ENCODE peak calls at places on chromosomes 7 and 10, in seven cellular contexts. B, Z, S, T, H, G and F are unnamed samples.

GRCh38 chr10:15813415-15813814 is 46.9 kb downstream of the MINDY3 start:
- DNase-seq in B (peak), Z (no peak), S (no peak), T (no peak), H (no peak), G (no peak), F (no peak)

GRCh38 chr7:90834771-90835170 is 238.7 kb downstream of the CDK14 start:
- DNase-seq in B (no peak), Z (no peak), S (no peak), T (no peak), H (no peak), G (no peak), F (no peak)

GRCh38 chr7:30800785-30801252 is 29.6 kb downstream of the MINDY4 start:
- DNase-seq in B (peak), Z (no peak), S (peak), T (peak), H (no peak), G (peak), F (peak)

GRCh38 chr7:111408726-111409125 is 153.6 kb downstream of the IMMP2L start:
- DNase-seq in B (no peak), Z (no peak), S (no peak), T (no peak), H (no peak), G (no peak), F (no peak)

GRCh38 chr10:13922591-13922990 is 335.8 kb downstream of the PRPF18 start:
- DNase-seq in B (peak), Z (no peak), S (no peak), T (no peak), H (no peak), G (no peak), F (no peak)

GRCh38 chr7:158067219-158067930 is 520.2 kb downstream of the PTPRN2 start:
- DNase-seq in B (no peak), Z (no peak), S (no peak), T (no peak), H (peak), G (no peak), F (no peak)

GRCh38 chr7:47734949-47735291 is 153.0 kb upstream of the TNS3 start:
- DNase-seq in B (peak), Z (no peak), S (no peak), T (no peak), H (no peak), G (no peak), F (no peak)

GRCh38 chr7:74573499-74573898 is 84.0 kb upstream of the GTF2I start:
- DNase-seq in B (no peak), Z (no peak), S (no peak), T (no peak), H (no peak), G (no peak), F (no peak)

GRCh38 chr10:117545141-117546019 is 2.8 kb downstream of the EMX2 start:
- DNase-seq in B (no peak), Z (no peak), S (peak), T (no peak), H (no peak), G (no peak), F (no peak)

GRCh38 chr10:25820496-25821415 is 113.3 kb upstream of the MYO3A start:
- DNase-seq in B (no peak), Z (no peak), S (no peak), T (no peak), H (no peak), G (no peak), F (peak)

GRCh38 chr10:35041502-35041879 is 48.6 kb downstream of the CUL2 start:
- DNase-seq in B (no peak), Z (no peak), S (no peak), T (no peak), H (peak), G (no peak), F (no peak)

GRCh38 chr10:78319371-78319770 is 285.7 kb downstream of the RPS24 start:
- DNase-seq in B (no peak), Z (no peak), S (no peak), T (no peak), H (no peak), G (no peak), F (no peak)

GRCh38 chr7:16657656-16658279 is 11.8 kb downstream of the BZW2 start:
- DNase-seq in B (peak), Z (no peak), S (no peak), T (no peak), H (no peak), G (peak), F (no peak)

GRCh38 chr7:155533120-155533826 is 13.1 kb downstream of the CNPY1 start:
- DNase-seq in B (no peak), Z (no peak), S (no peak), T (peak), H (peak), G (no peak), F (no peak)